ENCODE peak calls at places on chromosomes 13 and 19, in seven cellular contexts. One of them, this sample, is unnamed.

GRCh38 chr13:53250272-53250875 is 221.8 kb downstream of the OLFM4 start:
- DNase-seq in BJ: peak
- DNase-seq in COR-L47: peak
- DNase-seq in AG04450: peak
- DNase-seq in activated naive CD4-positive, alpha-beta T cell treated with anti-CD3 and anti-CD28 coated beads for 36 hours: peak
- DNase-seq in SJSA1: peak
- DNase-seq in NCI-H1436: peak
- DNase-seq in this sample: peak

GRCh38 chr13:113796211-113796875 is 37.3 kb downstream of the TMEM255B start:
- DNase-seq in AG04450: no peak
- DNase-seq in activated naive CD4-positive, alpha-beta T cell treated with anti-CD3 and anti-CD28 coated beads for 36 hours: no peak
- DNase-seq in SJSA1: no peak
- DNase-seq in COR-L47: no peak
- DNase-seq in BJ: no peak
- DNase-seq in NCI-H1436: no peak
- DNase-seq in this sample: peak

GRCh38 chr13:24698686-24699085 is 18.5 kb downstream of the ATP12A start:
- DNase-seq in COR-L47: no peak
- DNase-seq in BJ: no peak
- DNase-seq in AG04450: no peak
- DNase-seq in NCI-H1436: no peak
- DNase-seq in SJSA1: no peak
- DNase-seq in activated naive CD4-positive, alpha-beta T cell treated with anti-CD3 and anti-CD28 coated beads for 36 hours: no peak
- DNase-seq in this sample: no peak

GRCh38 chr19:10206226-10206873 is 11.6 kb upstream of the DNMT1 start:
- DNase-seq in activated naive CD4-positive, alpha-beta T cell treated with anti-CD3 and anti-CD28 coated beads for 36 hours: no peak
- DNase-seq in NCI-H1436: no peak
- DNase-seq in COR-L47: no peak
- DNase-seq in SJSA1: peak
- DNase-seq in AG04450: no peak
- DNase-seq in BJ: no peak
- DNase-seq in this sample: no peak

GRCh38 chr19:41307090-41307875 is 2.7 kb upstream of the CCDC97 start:
- DNase-seq in activated naive CD4-positive, alpha-beta T cell treated with anti-CD3 and anti-CD28 coated beads for 36 hours: peak
- DNase-seq in BJ: no peak
- DNase-seq in SJSA1: no peak
- DNase-seq in NCI-H1436: no peak
- DNase-seq in AG04450: no peak
- DNase-seq in COR-L47: no peak
- DNase-seq in this sample: no peak

GRCh38 chr19:41670755-41671154 is 17.3 kb downstream of the CEACAM7 start:
- DNase-seq in BJ: no peak
- DNase-seq in activated naive CD4-positive, alpha-beta T cell treated with anti-CD3 and anti-CD28 coated beads for 36 hours: no peak
- DNase-seq in AG04450: no peak
- DNase-seq in SJSA1: no peak
- DNase-seq in COR-L47: no peak
- DNase-seq in NCI-H1436: no peak
- DNase-seq in this sample: no peak

GRCh38 chr19:4633140-4633967 is 6.0 kb upstream of the TNFAIP8L1 start:
- DNase-seq in COR-L47: peak
- DNase-seq in NCI-H1436: peak
- DNase-seq in activated naive CD4-positive, alpha-beta T cell treated with anti-CD3 and anti-CD28 coated beads for 36 hours: peak
- DNase-seq in BJ: no peak
- DNase-seq in AG04450: peak
- DNase-seq in SJSA1: peak
- DNase-seq in this sample: peak

GRCh38 chr19:14433454-14434156 is 499 bp downstream of the PKN1 start:
- DNase-seq in AG04450: no peak
- DNase-seq in activated naive CD4-positive, alpha-beta T cell treated with anti-CD3 and anti-CD28 coated beads for 36 hours: peak
- DNase-seq in SJSA1: no peak
- DNase-seq in COR-L47: peak
- DNase-seq in BJ: no peak
- DNase-seq in NCI-H1436: peak
- DNase-seq in this sample: peak

GRCh38 chr13:47249296-47249695 is 352.4 kb upstream of the HTR2A start:
- DNase-seq in NCI-H1436: no peak
- DNase-seq in COR-L47: no peak
- DNase-seq in BJ: no peak
- DNase-seq in AG04450: no peak
- DNase-seq in activated naive CD4-positive, alpha-beta T cell treated with anti-CD3 and anti-CD28 coated beads for 36 hours: no peak
- DNase-seq in SJSA1: no peak
- DNase-seq in this sample: no peak

GRCh38 chr13:114074671-114075315 is 57.6 kb downstream of the RASA3 start:
- DNase-seq in activated naive CD4-positive, alpha-beta T cell treated with anti-CD3 and anti-CD28 coated beads for 36 hours: no peak
- DNase-seq in SJSA1: no peak
- DNase-seq in COR-L47: no peak
- DNase-seq in AG04450: no peak
- DNase-seq in BJ: no peak
- DNase-seq in NCI-H1436: no peak
- DNase-seq in this sample: no peak

GRCh38 chr13:113493315-113493951 is 2.9 kb upstream of the DCUN1D2 start:
- DNase-seq in BJ: peak
- DNase-seq in COR-L47: no peak
- DNase-seq in activated naive CD4-positive, alpha-beta T cell treated with anti-CD3 and anti-CD28 coated beads for 36 hours: no peak
- DNase-seq in SJSA1: peak
- DNase-seq in NCI-H1436: no peak
- DNase-seq in AG04450: peak
- DNase-seq in this sample: peak

GRCh38 chr13:69324109-69324886 is 783.3 kb upstream of the ATXN8OS start:
- DNase-seq in NCI-H1436: peak
- DNase-seq in activated naive CD4-positive, alpha-beta T cell treated with anti-CD3 and anti-CD28 coated beads for 36 hours: no peak
- DNase-seq in COR-L47: peak
- DNase-seq in SJSA1: no peak
- DNase-seq in AG04450: no peak
- DNase-seq in BJ: no peak
- DNase-seq in this sample: peak